ENCODE peak calls at places on chromosomes 11 and 22, in eight cellular contexts. Q, D, U, A, X, M, F and I are unnamed samples.

GRCh38 chr22:38628444-38628843 is 27.7 kb downstream of the FAM227A start:
- DNase-seq in D (no peak), X (no peak), M (no peak), A (no peak), U (no peak), F (no peak), Q (no peak), I (no peak)

GRCh38 chr22:44659140-44659539 is 42.9 kb upstream of the PRR5 start:
- DNase-seq in Q (no peak), A (peak; percentile 56), D (no peak), U (no peak), M (no peak), F (no peak), X (no peak), I (no peak)

GRCh38 chr11:65787649-65788622 is 1.1 kb downstream of the OVOL1 start:
- DNase-seq in Q (no peak), F (no peak), X (no peak), D (no peak), M (no peak), A (no peak), U (no peak), I (no peak)

GRCh38 chr11:2235588-2236326 is 34.6 kb downstream of the ASCL2 start:
- DNase-seq in X (no peak), A (no peak), U (no peak), D (no peak), Q (no peak), M (no peak), F (no peak), I (no peak)

GRCh38 chr11:65559951-65560537 is 1.9 kb upstream of the LTBP3 start:
- DNase-seq in U (no peak), F (no peak), X (no peak), D (peak; percentile 49), M (no peak), A (no peak), Q (peak; percentile 71), I (peak; percentile 45)

GRCh38 chr11:71240865-71241691 is 11.3 kb downstream of the SHANK2 start:
- DNase-seq in M (peak; percentile 77), A (no peak), D (peak; percentile 97), Q (peak; percentile 85), F (no peak), U (no peak), X (no peak), I (no peak)

GRCh38 chr11:128825050-128825806 is 41.9 kb downstream of the KCNJ1 start:
- DNase-seq in X (no peak), Q (no peak), D (peak; percentile 24), U (no peak), M (no peak), F (no peak), A (no peak), I (no peak)

GRCh38 chr11:47398011-47398410 is 10.4 kb upstream of the SLC39A13 start:
- DNase-seq in U (no peak), A (no peak), M (no peak), Q (no peak), X (no peak), F (no peak), D (no peak), I (no peak)

GRCh38 chr11:102047305-102047924 is at the start of gene CFAP300:
- DNase-seq in Q (peak; percentile 83), U (peak; percentile 89), M (peak; percentile 24), F (peak; percentile 55), X (peak; percentile 87), A (peak; percentile 94), D (peak; percentile 54), I (no peak)

GRCh38 chr22:41772645-41773044 is 27.8 kb upstream of the CCDC134 start:
- DNase-seq in X (no peak), U (no peak), F (no peak), M (peak; percentile 26), Q (peak; percentile 56), A (no peak), D (peak; percentile 17), I (no peak)

GRCh38 chr11:47503227-47503626 is 49.7 kb downstream of the CELF1 start:
- DNase-seq in A (no peak), D (no peak), Q (no peak), F (no peak), X (no peak), U (no peak), M (no peak), I (no peak)

GRCh38 chr11:85844439-85845051 is 10.6 kb upstream of the CCDC83 start:
- DNase-seq in D (peak; percentile 65), F (no peak), X (no peak), Q (peak; percentile 80), M (peak; percentile 84), A (no peak), U (no peak), I (no peak)

GRCh38 chr22:47600791-47601400 is 838.4 kb downstream of the TBC1D22A start:
- DNase-seq in A (no peak), D (no peak), U (no peak), F (no peak), Q (no peak), M (no peak), X (no peak), I (no peak)

GRCh38 chr11:47327025-47327424 is 25.5 kb downstream of the MYBPC3 start:
- DNase-seq in F (no peak), M (no peak), Q (no peak), D (no peak), U (no peak), X (no peak), A (peak; percentile 52), I (no peak)

GRCh38 chr11:130631119-130631518 is 182.7 kb downstream of the ADAMTS15 start:
- DNase-seq in D (peak; percentile 96), F (no peak), X (no peak), Q (peak; percentile 94), A (no peak), M (peak; percentile 81), U (no peak), I (no peak)

GRCh38 chr11:64285885-64286800 is 495 bp downstream of the GPR137 start:
- DNase-seq in Q (no peak), A (no peak), D (no peak), M (no peak), X (no peak), F (no peak), U (no peak), I (peak; percentile 24)

GRCh38 chr11:1336836-1337646 is 27.6 kb upstream of the TOLLIP start:
- DNase-seq in A (peak; percentile 68), M (no peak), X (peak; percentile 65), F (no peak), U (no peak), Q (peak; percentile 10), D (peak; percentile 12), I (no peak)

GRCh38 chr11:19597876-19598275 is 114.8 kb upstream of the NAV2 start:
- DNase-seq in M (no peak), D (peak; percentile 18), U (no peak), X (no peak), Q (peak; percentile 85), A (no peak), F (no peak), I (no peak)

GRCh38 chr22:27032121-27032761 is 374.9 kb downstream of the MIAT start:
- DNase-seq in F (no peak), D (no peak), M (no peak), U (no peak), X (peak; percentile 12), Q (no peak), A (peak; percentile 37), I (no peak)

GRCh38 chr11:119094816-119095065 is 6.9 kb downstream of the DPAGT1 start:
- DNase-seq in A (peak; percentile 89), U (peak; percentile 83), X (peak; percentile 68), F (peak; percentile 70), D (peak; percentile 89), Q (no peak), M (peak; percentile 44), I (no peak)

GRCh38 chr11:44199298-44199697 is 103.8 kb downstream of the EXT2 start:
- DNase-seq in U (no peak), M (no peak), F (no peak), X (no peak), Q (no peak), A (no peak), D (no peak), I (no peak)

GRCh38 chr11:122127020-122127419 is 11.0 kb upstream of the BLID start:
- DNase-seq in D (no peak), X (no peak), M (no peak), Q (no peak), U (no peak), F (no peak), A (no peak), I (no peak)

GRCh38 chr11:72969894-72970335 is 155.7 kb downstream of the ATG16L2 start:
- DNase-seq in X (no peak), M (peak; percentile 43), A (no peak), D (peak; percentile 89), U (no peak), Q (peak; percentile 81), F (no peak), I (no peak)

GRCh38 chr11:102924851-102925380 is 30.6 kb downstream of the MMP13 start:
- DNase-seq in Q (peak; percentile 64), D (no peak), F (no peak), M (no peak), X (no peak), U (no peak), A (no peak), I (no peak)

GRCh38 chr11:13972033-13972910 is 9.7 kb downstream of the SPON1 start:
- DNase-seq in Q (no peak), M (no peak), A (no peak), X (no peak), D (no peak), U (no peak), F (no peak), I (no peak)

GRCh38 chr11:109853156-109853776 is 239.9 kb upstream of the ZC3H12C start:
- DNase-seq in X (peak; percentile 21), D (peak; percentile 86), F (peak; percentile 31), A (no peak), Q (peak; percentile 70), M (peak; percentile 65), U (no peak), I (no peak)

GRCh38 chr11:66475349-66476172 is 4.7 kb upstream of the DPP3 start:
- DNase-seq in F (no peak), X (no peak), D (no peak), M (no peak), U (no peak), A (no peak), Q (no peak), I (no peak)

GRCh38 chr11:65135633-65136145 is 1.4 kb upstream of the SYVN1 start:
- DNase-seq in X (no peak), M (no peak), U (no peak), F (no peak), Q (no peak), A (no peak), D (no peak), I (no peak)

GRCh38 chr11:67563354-67564114 is 20.1 kb upstream of the GSTP1 start:
- DNase-seq in D (peak; percentile 96), F (no peak), X (peak; percentile 37), A (peak; percentile 70), Q (peak; percentile 95), M (peak; percentile 96), U (peak; percentile 87), I (no peak)

GRCh38 chr11:65417702-65418430 is 4.7 kb upstream of the NEAT1 start:
- DNase-seq in F (no peak), M (no peak), U (peak; percentile 80), X (no peak), D (peak; percentile 50), A (peak; percentile 82), Q (no peak), I (no peak)

GRCh38 chr22:46362221-46362933 is 26.9 kb downstream of the TRMU start:
- DNase-seq in A (no peak), U (no peak), D (no peak), F (no peak), X (no peak), Q (no peak), M (no peak), I (peak; percentile 89)

GRCh38 chr11:97009613-97010012 is 619.8 kb downstream of the JRKL start:
- DNase-seq in U (no peak), Q (no peak), X (no peak), M (no peak), D (no peak), A (no peak), F (no peak), I (no peak)